ENCODE peak calls at places on chromosomes 16 and 17, in eight cellular contexts. E is ovary, F is A549, N is tibial nerve, X is suprapubic skin, M is stomach, G is transverse colon, D is K562. O is an unnamed sample. For H3K4me1, the result is how much of the 10 kb centered on the place peaks cover.

GRCh38 chr17:74148446-74148845 is 55.0 kb upstream of the RPL38 start:
- DNase-seq in X (peak), N (no peak), M (no peak), F (no peak), G (no peak), D (no peak), E (no peak), O (no peak)

GRCh38 chr17:79047923-79048825 is 24.2 kb downstream of the C1QTNF1 start:
- DNase-seq in X (no peak), E (no peak), F (no peak), N (no peak), M (peak), D (no peak), G (no peak), O (peak)

GRCh38 chr17:75511610-75512575 is 3.4 kb downstream of the CASKIN2 start:
- DNase-seq in F (no peak), M (peak), E (no peak), N (no peak), X (no peak), G (no peak), D (peak), O (no peak)

GRCh38 chr16:72924487-72924886 is 123.4 kb downstream of the ZFHX3 start:
- DNase-seq in F (no peak), X (no peak), D (no peak), N (no peak), E (no peak), G (no peak), M (no peak), O (peak)

GRCh38 chr17:8426802-8427201 is 8.9 kb upstream of the NDEL1 start:
- DNase-seq in F (no peak), M (no peak), E (no peak), D (no peak), N (no peak), X (no peak), G (no peak), O (no peak)

GRCh38 chr16:13479549-13479948 is 440.4 kb upstream of the ERCC4 start:
- DNase-seq in N (no peak), G (no peak), X (no peak), D (no peak), E (no peak), M (no peak), F (no peak), O (no peak)

GRCh38 chr17:55693244-55694216 is 29.1 kb downstream of the TMEM100 start:
- DNase-seq in F (no peak), G (peak), M (peak), X (peak), D (no peak), E (peak), N (peak), O (peak)

GRCh38 chr17:67359960-67360817 is 6.2 kb downstream of the PSMD12 start:
- DNase-seq in F (peak), N (no peak), G (no peak), X (no peak), E (no peak), D (peak), M (no peak), O (no peak)

GRCh38 chr16:52068447-52069074 is 478.4 kb downstream of the TOX3 start:
- DNase-seq in F (no peak), M (peak), G (peak), D (no peak), E (no peak), X (no peak), N (no peak), O (no peak)

GRCh38 chr16:56691885-56692284 is 9.6 kb downstream of the MT1X start:
- DNase-seq in G (peak), E (no peak), D (no peak), X (peak), N (no peak), F (peak), M (no peak), O (no peak)

GRCh38 chr16:28572659-28573510 is 19.2 kb downstream of the SGF29 start:
- DNase-seq in D (no peak), X (no peak), N (no peak), M (no peak), F (no peak), E (peak), G (no peak), O (no peak)

GRCh38 chr17:75365009-75365930 is 40.2 kb downstream of the GRB2 start:
- DNase-seq in E (no peak), M (no peak), D (no peak), F (no peak), X (no peak), N (no peak), G (no peak), O (no peak)

GRCh38 chr17:80018917-80019651 is 16.6 kb downstream of the TBC1D16 start:
- DNase-seq in X (no peak), F (no peak), E (no peak), D (no peak), M (no peak), N (no peak), G (no peak), O (no peak)

GRCh38 chr17:6021627-6022026 is 48.6 kb upstream of the WSCD1 start:
- DNase-seq in E (no peak), X (no peak), N (no peak), F (no peak), D (no peak), M (no peak), G (no peak), O (no peak)

DNA sequence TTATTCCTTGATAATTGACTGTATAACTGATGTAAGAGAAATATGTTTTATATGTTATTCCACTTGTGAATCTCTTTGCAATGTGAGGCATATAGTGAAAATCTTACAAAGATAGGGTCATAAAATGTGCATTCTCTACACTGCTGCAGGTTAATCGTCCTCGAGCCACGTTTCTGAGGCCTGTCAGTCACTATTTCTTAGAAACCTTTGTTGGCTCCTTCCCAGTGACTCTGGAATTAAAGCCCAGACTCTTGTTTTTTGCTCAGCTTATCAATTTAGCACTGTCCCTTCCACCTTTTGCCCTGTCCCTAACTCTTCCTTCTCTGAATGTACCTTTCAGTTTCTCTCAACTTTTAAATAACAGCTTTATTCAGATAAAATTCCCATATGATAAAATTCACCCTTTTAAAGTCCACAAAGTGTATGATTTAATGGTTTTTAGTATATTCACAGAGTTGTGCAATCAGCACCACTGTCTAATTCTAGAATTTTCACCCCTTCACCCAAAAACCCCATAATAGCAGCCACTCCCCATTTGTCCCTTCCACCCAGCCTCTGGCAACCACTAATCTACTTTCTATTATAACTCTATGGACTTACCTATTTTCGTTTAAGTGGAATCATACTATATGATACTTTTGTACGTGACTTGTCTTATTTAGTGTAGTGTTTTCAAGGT is 8.6 kb downstream of the TNRC6A start:
- DNase-seq in F (no peak), D (no peak), M (no peak), G (no peak), X (no peak), E (no peak), N (no peak), O (no peak)
- H3K4me1 ChIP-seq in F (under half), D (under half), M (half or more), G (under half), X (under half), E (under half), N (half or more), O (under half)

GRCh38 chr16:24845726-24846547 is at the start of gene SLC5A11:
- DNase-seq in F (no peak), N (no peak), M (no peak), G (peak), E (no peak), X (no peak), D (no peak), O (no peak)

GRCh38 chr16:24847358-24847664 is 1.5 kb downstream of the SLC5A11 start:
- DNase-seq in D (no peak), E (no peak), N (no peak), G (no peak), X (no peak), F (no peak), M (no peak), O (no peak)

GRCh38 chr16:24849641-24850040 is 3.9 kb downstream of the SLC5A11 start:
- DNase-seq in M (no peak), F (no peak), G (no peak), D (no peak), E (no peak), X (no peak), N (no peak), O (peak)

GRCh38 chr16:24846548-24847357 is 990 bp downstream of the SLC5A11 start:
- DNase-seq in F (no peak), G (no peak), N (no peak), M (no peak), X (no peak), E (no peak), D (no peak), O (peak)

DNA sequence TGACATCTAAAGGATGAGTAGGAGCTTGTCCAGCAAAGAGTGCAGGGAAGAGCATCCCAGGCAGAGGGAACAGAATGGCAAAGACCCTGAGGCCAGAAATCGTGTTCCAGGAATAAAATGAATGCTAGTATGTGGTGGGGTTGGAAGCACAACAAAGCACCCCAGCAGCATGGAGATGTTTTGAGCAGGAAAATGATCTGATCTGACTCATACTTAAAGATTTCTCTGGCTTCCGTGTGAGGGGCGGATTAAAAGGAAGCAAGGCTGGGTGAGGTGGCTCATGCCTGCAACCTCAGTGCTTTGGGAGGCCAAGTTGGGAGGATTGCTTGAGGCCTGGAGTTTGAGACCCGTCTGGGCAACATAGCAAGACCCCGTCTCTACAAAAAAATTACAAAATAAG is 2.3 kb downstream of the SLC5A11 start:
- DNase-seq in E (no peak), N (no peak), D (no peak), M (no peak), G (no peak), X (no peak), F (no peak), O (peak)
- TF ChIP-seq EP300 in E (no peak), N (no peak), D (no peak), M (no peak), G (no peak), X (no peak), F (no peak), O (no peak)

GRCh38 chr16:81642943-81643342 is 136.1 kb upstream of the PLCG2 start:
- DNase-seq in M (no peak), E (no peak), N (no peak), X (no peak), G (no peak), F (no peak), D (no peak), O (no peak)

GRCh38 chr16:81646561-81646960 is 132.5 kb upstream of the PLCG2 start:
- DNase-seq in F (no peak), X (no peak), D (no peak), M (no peak), G (no peak), E (no peak), N (no peak), O (no peak)

GRCh38 chr16:81647527-81647926 is 131.6 kb upstream of the PLCG2 start:
- DNase-seq in F (peak), G (no peak), X (no peak), M (no peak), D (peak), E (no peak), N (no peak), O (no peak)

GRCh38 chr16:81645303-81645702 is 133.8 kb upstream of the PLCG2 start:
- DNase-seq in D (no peak), N (no peak), F (no peak), E (no peak), M (no peak), X (peak), G (peak), O (peak)

GRCh38 chr16:81645925-81646324 is 133.2 kb upstream of the PLCG2 start:
- DNase-seq in E (no peak), D (no peak), N (no peak), X (no peak), G (no peak), M (no peak), F (no peak), O (no peak)
- H3K4me1 ChIP-seq in E (under half), D (under half), N (under half), X (under half), G (under half), M (under half), F (half or more), O (half or more)

GRCh38 chr16:54411555-54411954 is 125.0 kb upstream of the IRX3 start:
- DNase-seq in D (no peak), G (no peak), N (no peak), X (no peak), F (no peak), M (peak), E (no peak), O (no peak)
- TF ChIP-seq EP300 in D (no peak), G (no peak), N (no peak), X (no peak), F (no peak), M (no peak), E (no peak), O (no peak)

DNA sequence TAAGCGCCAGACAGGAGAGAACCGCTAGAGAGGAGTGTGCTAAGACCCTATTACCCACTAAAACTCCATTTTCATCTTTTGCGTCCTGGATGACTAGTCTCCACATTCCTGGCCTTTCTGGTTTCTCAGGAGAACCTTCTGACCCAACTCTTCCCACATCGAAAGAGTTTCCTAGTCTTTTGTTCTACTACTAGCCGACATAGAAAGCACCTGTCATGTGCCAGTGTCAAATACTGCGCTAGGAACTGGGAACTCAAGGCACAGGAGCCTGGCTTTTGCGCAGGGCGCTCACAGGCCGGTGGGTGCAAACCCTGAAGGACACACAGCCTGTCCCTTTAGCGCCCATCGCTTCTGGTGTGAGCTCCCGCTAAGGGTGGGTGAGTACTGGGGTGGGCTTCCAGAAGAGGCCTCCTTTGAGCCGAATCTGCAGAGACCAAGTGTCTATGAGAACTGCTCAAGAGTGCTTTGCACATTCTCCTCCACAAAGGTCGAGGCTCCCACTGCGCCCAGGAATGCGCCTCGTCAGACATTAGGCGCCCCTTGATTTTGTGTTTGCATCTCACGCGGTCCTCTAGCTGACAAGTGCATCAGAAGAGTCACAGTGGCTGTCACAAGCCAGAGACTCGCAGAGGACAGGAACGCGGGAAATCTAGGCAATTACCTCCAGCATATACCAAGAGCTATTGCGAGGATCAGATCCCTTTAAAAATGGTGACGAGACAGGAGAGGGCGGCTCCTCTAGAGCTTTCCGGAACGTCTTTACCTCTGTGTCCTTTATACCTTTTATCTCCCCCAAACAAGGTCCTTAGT is 2.0 kb upstream of the PSMB3 start:
- DNase-seq in E (no peak), F (no peak), M (no peak), X (no peak), G (no peak), D (no peak), N (no peak), O (no peak)
- H3K4me1 ChIP-seq in E (under half), F (under half), M (half or more), X (half or more), G (under half), D (half or more), N (half or more), O (half or more)

GRCh38 chr16:70512456-70512855 is 10.9 kb downstream of the COG4 start:
- DNase-seq in N (no peak), M (no peak), X (no peak), D (no peak), F (no peak), G (no peak), E (no peak), O (no peak)
- TF ChIP-seq EP300 in N (no peak), M (no peak), X (no peak), D (no peak), F (no peak), G (no peak), E (no peak), O (no peak)

O was measured in sigmoid colon.